ENCODE peak calls at places on chromosome 6, in ten cellular contexts. F is central memory CD8-positive, alpha-beta T cell; K is CD4-positive, alpha-beta T cell; I is RPMI8226; H is activated naive CD4-positive, alpha-beta T cell; E is H7; Y is COR-L47; P is foreskin fibroblast; S is stomach; U is astrocyte of the spinal cord. N is an unnamed sample.

GRCh38 chr6:32176476-32177181 is 745 bp upstream of the AGPAT1 start:
- DNase-seq in F (no peak), K (no peak), I (no peak), H (no peak), E (peak), Y (no peak), P (peak), S (no peak), U (no peak), N (peak)

GRCh38 chr6:30312266-30312665 is 14.5 kb upstream of the TRIM39 start:
- DNase-seq in F (no peak), K (no peak), I (no peak), H (no peak), E (no peak), Y (no peak), P (no peak), S (no peak), U (no peak), N (no peak)

GRCh38 chr6:49409951-49410542 is 53.0 kb downstream of the MMUT start:
- DNase-seq in F (peak), K (peak), I (peak), H (peak), E (peak), Y (peak), P (peak), S (peak), U (peak), N (peak)

GRCh38 chr6:6960571-6961251 is 147.1 kb upstream of the RREB1 start:
- DNase-seq in F (no peak), K (no peak), I (no peak), H (no peak), E (no peak), Y (peak), P (no peak), S (no peak), U (no peak), N (no peak)

GRCh38 chr6:75221107-75221506 is 15.3 kb upstream of the COL12A1 start:
- DNase-seq in F (no peak), K (no peak), I (no peak), H (no peak), E (no peak), Y (no peak), P (no peak), S (no peak), U (no peak), N (no peak)

GRCh38 chr6:32108094-32108627 is 977 bp downstream of the TNXB start:
- DNase-seq in F (no peak), K (no peak), I (no peak), H (no peak), E (peak), Y (no peak), P (peak), S (peak), U (no peak), N (peak)

GRCh38 chr6:43334466-43335095 is 26.0 kb upstream of the CRIP3 start:
- DNase-seq in F (no peak), K (no peak), I (peak), H (no peak), E (peak), Y (peak), P (peak), S (no peak), U (peak), N (peak)

GRCh38 chr6:26312501-26313390 is 52.3 kb upstream of the BTN3A2 start:
- DNase-seq in F (peak), K (peak), I (peak), H (peak), E (no peak), Y (peak), P (peak), S (peak), U (peak), N (peak)

GRCh38 chr6:3328145-3328544 is 69.4 kb downstream of the PSMG4 start:
- DNase-seq in F (no peak), K (no peak), I (no peak), H (no peak), E (no peak), Y (no peak), P (no peak), S (no peak), U (peak), N (no peak)

N was measured in H4.